ENCODE peak calls at places on chromosomes 11 and 22, in six cellular contexts. X is stimulated activated CD8-positive, alpha-beta memory T cell treated with anti-CD3 and anti-CD28 coated beads, Interleukin-15, amount 100 ng/mL, for 24 hours; Y is CD4-positive, alpha-beta T cell; T is GM23248; B is esophagus squamous epithelium; F is stimulated activated CD4-positive, alpha-beta T cell treated with anti-CD3 and anti-CD28 coated beads, Interleukin-12 subunit alpha, Interleukin-12 subunit beta, amount 100 ng/mL, for 24 hours. K is an unnamed sample.

GRCh38 chr11:78922886-78923625 is 348.4 kb upstream of the NARS2 start:
- DNase-seq in X (no peak), Y (no peak), T (no peak), B (no peak), F (no peak), K (no peak)

GRCh38 chr11:6566704-6567370 is 36.6 kb downstream of the RRP8 start:
- DNase-seq in X (no peak), Y (no peak), T (no peak), B (no peak), F (no peak), K (no peak)

GRCh38 chr22:44594951-44595350 is 96.9 kb upstream of the RTL6 start:
- DNase-seq in X (no peak), Y (no peak), T (no peak), B (no peak), F (no peak), K (no peak)

GRCh38 chr11:1084561-1085439 is 10.1 kb downstream of the MUC2 start:
- DNase-seq in X (no peak), Y (no peak), T (no peak), B (no peak), F (no peak), K (peak; percentile 47)

GRCh38 chr11:1108246-1108900 is 33.7 kb downstream of the MUC2 start:
- DNase-seq in X (no peak), Y (no peak), T (no peak), B (no peak), F (no peak), K (no peak)

GRCh38 chr11:60985991-60986915 is 14.8 kb downstream of the CD6 start:
- DNase-seq in X (peak; percentile 49), Y (peak; percentile 99), T (peak; percentile 58), B (no peak), F (peak; percentile 84), K (no peak)

GRCh38 chr22:19037282-19038163 is 84.7 kb downstream of the DGCR2 start:
- DNase-seq in X (no peak), Y (no peak), T (no peak), B (no peak), F (no peak), K (no peak)

GRCh38 chr11:12163181-12163841 is 52.9 kb downstream of the MICAL2 start:
- DNase-seq in X (no peak), Y (no peak), T (peak; percentile 65), B (no peak), F (no peak), K (no peak)

GRCh38 chr11:120912504-120912903 is 111.4 kb upstream of the TBCEL start:
- DNase-seq in X (no peak), Y (no peak), T (peak; percentile 67), B (no peak), F (no peak), K (no peak)

GRCh38 chr11:126129681-126130671 is 67.3 kb upstream of the CDON start:
- DNase-seq in X (no peak), Y (no peak), T (no peak), B (no peak), F (no peak), K (no peak)

GRCh38 chr11:17476317-17477083 is at the start of gene ABCC8:
- DNase-seq in X (no peak), Y (no peak), T (no peak), B (no peak), F (no peak), K (no peak)

GRCh38 chr11:114440121-114440860 is 1.0 kb downstream of the REXO2 start:
- DNase-seq in X (no peak), Y (no peak), T (peak; percentile 62), B (no peak), F (no peak), K (no peak)

GRCh38 chr11:72842126-72842525 is 27.9 kb downstream of the ATG16L2 start:
- DNase-seq in X (no peak), Y (no peak), T (no peak), B (no peak), F (no peak), K (no peak)

GRCh38 chr11:108870373-108871020 is 205.6 kb downstream of the DDX10 start:
- DNase-seq in X (no peak), Y (no peak), T (peak; percentile 87), B (no peak), F (no peak), K (no peak)

GRCh38 chr11:123702137-123702536 is 39.3 kb downstream of the ZNF202 start:
- DNase-seq in X (no peak), Y (no peak), T (no peak), B (no peak), F (no peak), K (no peak)

GRCh38 chr11:60168306-60168705 is 14.6 kb downstream of the MS4A6A start:
- DNase-seq in X (no peak), Y (no peak), T (no peak), B (no peak), F (no peak), K (no peak)

GRCh38 chr11:116707250-116707649 is 65.5 kb downstream of the BUD13 start:
- DNase-seq in X (no peak), Y (no peak), T (no peak), B (no peak), F (no peak), K (peak; percentile 46)

GRCh38 chr11:2940930-2941821 is 12.0 kb upstream of the PHLDA2 start:
- DNase-seq in X (no peak), Y (no peak), T (peak; percentile 52), B (no peak), F (no peak), K (no peak)

GRCh38 chr22:16960220-16960883 is 47.7 kb downstream of the GAB4 start:
- DNase-seq in X (no peak), Y (no peak), T (no peak), B (no peak), F (no peak), K (no peak)

GRCh38 chr11:88482871-88483301 is 145.3 kb upstream of the CTSC start:
- DNase-seq in X (no peak), Y (no peak), T (peak; percentile 54), B (no peak), F (no peak), K (no peak)

GRCh38 chr11:134412508-134413333 is 679 bp upstream of the B3GAT1 start:
- DNase-seq in X (no peak), Y (no peak), T (peak; percentile 11), B (no peak), F (no peak), K (no peak)

K was measured in RWPE2.